ENCODE peak calls at places on chromosomes 6 and 20, in eight cellular contexts. K is H4; Q is caudate nucleus; I is aorta; W is fibroblast of the aortic adventitia; L is stimulated activated CD4-positive, alpha-beta T cell treated with anti-CD3 and anti-CD28 coated beads, Interleukin-2, amount 100 ng/mL, for 24 hours; H is COR-L47; R is A673. Z is an unnamed sample.

GRCh38 chr20:63534831-63535651 is 2.1 kb downstream of the PTK6 start:
- DNase-seq in H (no peak), W (peak; percentile 15), Q (no peak), I (peak; percentile 76), K (no peak), R (peak; percentile 36), L (no peak), Z (no peak)

GRCh38 chr20:17315491-17316231 is 88.8 kb downstream of the PCSK2 start:
- DNase-seq in R (peak; percentile 47), L (no peak), Q (no peak), H (no peak), W (no peak), K (no peak), I (no peak), Z (no peak)

GRCh38 chr6:31640612-31641011 is 11.8 kb downstream of the BAG6 start:
- DNase-seq in L (no peak), K (no peak), R (no peak), H (no peak), W (no peak), I (no peak), Q (no peak), Z (no peak)

GRCh38 chr20:63701051-63701328 is 4.5 kb downstream of the TNFRSF6B start:
- DNase-seq in I (no peak), K (no peak), W (no peak), Q (no peak), H (no peak), L (no peak), R (no peak), Z (no peak)

GRCh38 chr6:28747631-28748157 is 176.1 kb downstream of the TRIM27 start:
- DNase-seq in H (no peak), W (peak; percentile 68), L (no peak), Q (no peak), R (peak; percentile 97), K (peak; percentile 92), I (no peak), Z (peak; percentile 93)

GRCh38 chr20:47815416-47815806 is 30.1 kb upstream of the SULF2 start:
- DNase-seq in Q (no peak), K (no peak), H (no peak), W (no peak), I (no peak), R (no peak), L (no peak), Z (no peak)

GRCh38 chr20:20360464-20360863 is 7.4 kb upstream of the INSM1 start:
- DNase-seq in L (peak; percentile 49), H (peak; percentile 62), K (peak; percentile 47), W (peak; percentile 68), I (no peak), R (peak; percentile 80), Q (peak; percentile 27), Z (peak; percentile 80)

GRCh38 chr20:24980321-24981053 is 12.1 kb downstream of the APMAP start:
- DNase-seq in I (no peak), H (no peak), W (no peak), R (no peak), L (peak; percentile 5), Q (no peak), K (no peak), Z (no peak)

GRCh38 chr6:170286934-170287265 is 4.0 kb downstream of the DLL1 start:
- DNase-seq in L (no peak), I (no peak), K (no peak), Q (no peak), H (no peak), W (no peak), R (no peak), Z (no peak)

GRCh38 chr20:6209093-6209492 is 86.3 kb upstream of the FERMT1 start:
- DNase-seq in L (no peak), R (no peak), H (no peak), Q (no peak), W (no peak), I (no peak), K (no peak), Z (no peak)

GRCh38 chr6:72861059-72861458 is 239.2 kb downstream of the KCNQ5 start:
- DNase-seq in H (no peak), Q (no peak), I (no peak), K (no peak), L (no peak), W (peak; percentile 5), R (no peak), Z (no peak)

GRCh38 chr20:18527836-18528235 is 20.1 kb downstream of the SEC23B start:
- DNase-seq in R (no peak), K (no peak), H (no peak), I (no peak), W (peak; percentile 30), L (no peak), Q (no peak), Z (no peak)

GRCh38 chr6:42210551-42210950 is 7.1 kb downstream of the MRPS10 start:
- DNase-seq in R (no peak), K (no peak), H (peak; percentile 81), Q (no peak), W (no peak), L (no peak), I (no peak), Z (no peak)

GRCh38 chr6:112407191-112407590 is 60.1 kb downstream of the RFPL4B start:
- DNase-seq in W (no peak), R (no peak), L (no peak), K (no peak), I (no peak), Q (no peak), H (no peak), Z (no peak)

GRCh38 chr6:42916288-42916687 is 435 bp downstream of the PTCRA start:
- DNase-seq in Q (no peak), L (no peak), H (no peak), I (no peak), K (no peak), W (no peak), R (no peak), Z (no peak)

GRCh38 chr6:152598421-152598820 is 38.7 kb downstream of the SYNE1 start:
- DNase-seq in I (no peak), R (no peak), L (no peak), H (no peak), Q (no peak), W (peak; percentile 10), K (no peak), Z (no peak)

GRCh38 chr6:30135757-30136156 is at the start of gene TRIM40:
- DNase-seq in K (no peak), W (no peak), Q (no peak), I (no peak), H (no peak), R (no peak), L (no peak), Z (no peak)

GRCh38 chr6:110270166-110270565 is 88.0 kb downstream of the METTL24 start:
- DNase-seq in Q (no peak), K (no peak), L (no peak), W (no peak), R (no peak), H (no peak), I (no peak), Z (no peak)

GRCh38 chr6:119922814-119923213 is 573.3 kb upstream of the MAN1A1 start:
- DNase-seq in W (no peak), I (no peak), R (no peak), H (no peak), L (no peak), Q (no peak), K (no peak), Z (no peak)

GRCh38 chr6:2749972-2750600 is 636 bp downstream of the MYLK4 start:
- DNase-seq in R (peak; percentile 78), W (peak; percentile 76), Q (peak; percentile 60), H (peak; percentile 40), K (no peak), I (peak; percentile 84), L (peak; percentile 78), Z (peak; percentile 73)

GRCh38 chr6:25027221-25027916 is 91.6 kb upstream of the RIPOR2 start:
- DNase-seq in L (peak; percentile 79), I (no peak), K (no peak), W (no peak), R (no peak), Q (no peak), H (no peak), Z (no peak)

GRCh38 chr6:164665328-164665727 is 644.1 kb downstream of the C6orf118 start:
- DNase-seq in Q (no peak), R (no peak), I (no peak), W (no peak), H (no peak), L (no peak), K (no peak), Z (no peak)

GRCh38 chr20:1628621-1629020 is 8.8 kb upstream of the SIRPB1 start:
- DNase-seq in W (no peak), L (no peak), R (no peak), H (no peak), Q (no peak), K (no peak), I (no peak), Z (no peak)

GRCh38 chr20:25269057-25269832 is 21.4 kb downstream of the PYGB start:
- DNase-seq in H (no peak), Q (no peak), L (no peak), K (no peak), W (no peak), I (no peak), R (no peak), Z (no peak)

GRCh38 chr20:63085087-63085861 is 78.5 kb upstream of the BHLHE23 start:
- DNase-seq in R (peak; percentile 23), H (no peak), Q (no peak), K (no peak), I (peak; percentile 63), L (no peak), W (no peak), Z (peak; percentile 63)

GRCh38 chr6:163490826-163491577 is 76.5 kb downstream of the QKI start:
- DNase-seq in I (peak; percentile 74), K (peak; percentile 6), L (no peak), W (peak; percentile 36), H (no peak), R (peak; percentile 82), Q (no peak), Z (no peak)

GRCh38 chr6:2626381-2626780 is 124.3 kb downstream of the MYLK4 start:
- DNase-seq in H (no peak), W (peak; percentile 84), Q (no peak), R (no peak), L (no peak), I (no peak), K (no peak), Z (no peak)

GRCh38 chr6:32952817-32953739 is at the start of gene HLA-DMA:
- DNase-seq in R (peak; percentile 75), K (peak; percentile 81), L (peak; percentile 70), H (no peak), I (peak; percentile 93), Q (peak; percentile 47), W (peak; percentile 97), Z (peak; percentile 86)

GRCh38 chr20:53555081-53555480 is 38.6 kb downstream of the ZNF217 start:
- DNase-seq in I (no peak), K (no peak), R (no peak), H (no peak), Q (no peak), L (no peak), W (no peak), Z (no peak)

GRCh38 chr6:112183271-112183671 is 71.1 kb downstream of the LAMA4 start:
- DNase-seq in H (no peak), I (no peak), Q (no peak), R (no peak), W (peak; percentile 31), K (no peak), L (no peak), Z (no peak)

GRCh38 chr6:105305521-105305920 is 97.4 kb downstream of the PREP start:
- DNase-seq in Q (no peak), L (no peak), K (no peak), R (no peak), W (no peak), I (no peak), H (no peak), Z (no peak)

GRCh38 chr6:72861935-72862432 is 240.1 kb downstream of the KCNQ5 start:
- DNase-seq in R (peak; percentile 80), L (no peak), I (no peak), H (no peak), Q (no peak), W (peak; percentile 58), K (no peak), Z (no peak)

GRCh38 chr6:167589615-167589940 is 237.1 kb upstream of the AFDN start:
- DNase-seq in K (no peak), W (no peak), Q (no peak), L (no peak), R (peak; percentile 63), I (no peak), H (no peak), Z (no peak)

GRCh38 chr6:118252474-118252873 is 295.6 kb upstream of the PLN start:
- DNase-seq in L (no peak), I (no peak), Q (no peak), W (no peak), H (no peak), K (peak; percentile 8), R (no peak), Z (no peak)